ENCODE peak calls at places on chromosomes 4 and X, in ten cellular contexts. One of them, this sample, is unnamed.

GRCh38 chrX:151226941-151227340 is 50.6 kb downstream of the GPR50 start:
- DNase-seq in CD8-positive, alpha-beta T cell: no peak
- DNase-seq in coronary artery: no peak
- DNase-seq in lung: no peak
- DNase-seq in esophagus muscularis mucosa: no peak
- DNase-seq in SK-N-SH: no peak
- DNase-seq in spleen: no peak
- DNase-seq in uterus: no peak
- DNase-seq in esophagus squamous epithelium: no peak
- DNase-seq in prostate gland: no peak
- DNase-seq in this sample: no peak

GRCh38 chrX:30779453-30780030 is 109.5 kb downstream of the TAB3 start:
- DNase-seq in esophagus muscularis mucosa: no peak
- DNase-seq in CD8-positive, alpha-beta T cell: no peak
- DNase-seq in lung: no peak
- DNase-seq in spleen: no peak
- DNase-seq in uterus: no peak
- DNase-seq in coronary artery: no peak
- DNase-seq in SK-N-SH: no peak
- DNase-seq in esophagus squamous epithelium: no peak
- DNase-seq in prostate gland: no peak
- DNase-seq in this sample: no peak

GRCh38 chr4:20368926-20369325 is 117.2 kb downstream of the SLIT2 start:
- DNase-seq in spleen: no peak
- DNase-seq in SK-N-SH: no peak
- DNase-seq in prostate gland: no peak
- DNase-seq in esophagus squamous epithelium: no peak
- DNase-seq in uterus: no peak
- DNase-seq in lung: no peak
- DNase-seq in coronary artery: no peak
- DNase-seq in CD8-positive, alpha-beta T cell: no peak
- DNase-seq in esophagus muscularis mucosa: no peak
- DNase-seq in this sample: no peak

GRCh38 chrX:19760841-19761512 is 126.4 kb downstream of the SH3KBP1 start:
- DNase-seq in prostate gland: no peak
- DNase-seq in coronary artery: no peak
- DNase-seq in uterus: no peak
- DNase-seq in esophagus muscularis mucosa: no peak
- DNase-seq in esophagus squamous epithelium: no peak
- DNase-seq in SK-N-SH: no peak
- DNase-seq in CD8-positive, alpha-beta T cell: no peak
- DNase-seq in lung: no peak
- DNase-seq in spleen: no peak
- DNase-seq in this sample: no peak

GRCh38 chr4:152660526-152660925 is 19.3 kb downstream of the TMEM154 start:
- DNase-seq in esophagus muscularis mucosa: no peak
- DNase-seq in uterus: no peak
- DNase-seq in SK-N-SH: no peak
- DNase-seq in CD8-positive, alpha-beta T cell: no peak
- DNase-seq in lung: no peak
- DNase-seq in prostate gland: no peak
- DNase-seq in spleen: no peak
- DNase-seq in coronary artery: no peak
- DNase-seq in esophagus squamous epithelium: no peak
- DNase-seq in this sample: no peak

GRCh38 chr4:180058731-180059215 is 2184.4 kb upstream of the TENM3 start:
- DNase-seq in uterus: no peak
- DNase-seq in esophagus muscularis mucosa: no peak
- DNase-seq in CD8-positive, alpha-beta T cell: no peak
- DNase-seq in esophagus squamous epithelium: no peak
- DNase-seq in coronary artery: no peak
- DNase-seq in spleen: peak
- DNase-seq in lung: peak
- DNase-seq in SK-N-SH: peak
- DNase-seq in prostate gland: peak
- DNase-seq in this sample: peak

GRCh38 chr4:116073051-116073450 is 959.6 kb upstream of the NDST4 start:
- DNase-seq in esophagus squamous epithelium: no peak
- DNase-seq in CD8-positive, alpha-beta T cell: no peak
- DNase-seq in coronary artery: no peak
- DNase-seq in uterus: no peak
- DNase-seq in prostate gland: no peak
- DNase-seq in lung: no peak
- DNase-seq in SK-N-SH: no peak
- DNase-seq in spleen: no peak
- DNase-seq in esophagus muscularis mucosa: no peak
- DNase-seq in this sample: no peak

GRCh38 chrX:118420462-118420861 is 74.6 kb downstream of the WDR44 start:
- DNase-seq in esophagus muscularis mucosa: no peak
- DNase-seq in CD8-positive, alpha-beta T cell: no peak
- DNase-seq in SK-N-SH: no peak
- DNase-seq in coronary artery: no peak
- DNase-seq in prostate gland: peak
- DNase-seq in spleen: no peak
- DNase-seq in esophagus squamous epithelium: no peak
- DNase-seq in lung: no peak
- DNase-seq in uterus: no peak
- DNase-seq in this sample: peak

GRCh38 chr4:94533405-94534223 is 81.9 kb downstream of the PDLIM5 start:
- DNase-seq in lung: no peak
- DNase-seq in spleen: no peak
- DNase-seq in esophagus muscularis mucosa: no peak
- DNase-seq in esophagus squamous epithelium: no peak
- DNase-seq in prostate gland: no peak
- DNase-seq in coronary artery: no peak
- DNase-seq in SK-N-SH: no peak
- DNase-seq in uterus: no peak
- DNase-seq in CD8-positive, alpha-beta T cell: no peak
- DNase-seq in this sample: no peak

GRCh38 chr4:94532016-94532789 is 80.5 kb downstream of the PDLIM5 start:
- DNase-seq in lung: no peak
- DNase-seq in spleen: no peak
- DNase-seq in esophagus muscularis mucosa: no peak
- DNase-seq in SK-N-SH: no peak
- DNase-seq in prostate gland: no peak
- DNase-seq in coronary artery: no peak
- DNase-seq in CD8-positive, alpha-beta T cell: no peak
- DNase-seq in esophagus squamous epithelium: no peak
- DNase-seq in uterus: no peak
- DNase-seq in this sample: peak

GRCh38 chr4:94536649-94537464 is 85.1 kb downstream of the PDLIM5 start:
- DNase-seq in esophagus squamous epithelium: no peak
- DNase-seq in CD8-positive, alpha-beta T cell: no peak
- DNase-seq in spleen: no peak
- DNase-seq in uterus: no peak
- DNase-seq in lung: no peak
- DNase-seq in coronary artery: no peak
- DNase-seq in SK-N-SH: no peak
- DNase-seq in esophagus muscularis mucosa: no peak
- DNase-seq in prostate gland: no peak
- DNase-seq in this sample: no peak

GRCh38 chr4:94536049-94536448 is 84.3 kb downstream of the PDLIM5 start:
- DNase-seq in coronary artery: no peak
- DNase-seq in uterus: no peak
- DNase-seq in SK-N-SH: no peak
- DNase-seq in CD8-positive, alpha-beta T cell: no peak
- DNase-seq in spleen: no peak
- DNase-seq in esophagus muscularis mucosa: no peak
- DNase-seq in prostate gland: no peak
- DNase-seq in esophagus squamous epithelium: no peak
- DNase-seq in lung: no peak
- DNase-seq in this sample: no peak

DNA sequence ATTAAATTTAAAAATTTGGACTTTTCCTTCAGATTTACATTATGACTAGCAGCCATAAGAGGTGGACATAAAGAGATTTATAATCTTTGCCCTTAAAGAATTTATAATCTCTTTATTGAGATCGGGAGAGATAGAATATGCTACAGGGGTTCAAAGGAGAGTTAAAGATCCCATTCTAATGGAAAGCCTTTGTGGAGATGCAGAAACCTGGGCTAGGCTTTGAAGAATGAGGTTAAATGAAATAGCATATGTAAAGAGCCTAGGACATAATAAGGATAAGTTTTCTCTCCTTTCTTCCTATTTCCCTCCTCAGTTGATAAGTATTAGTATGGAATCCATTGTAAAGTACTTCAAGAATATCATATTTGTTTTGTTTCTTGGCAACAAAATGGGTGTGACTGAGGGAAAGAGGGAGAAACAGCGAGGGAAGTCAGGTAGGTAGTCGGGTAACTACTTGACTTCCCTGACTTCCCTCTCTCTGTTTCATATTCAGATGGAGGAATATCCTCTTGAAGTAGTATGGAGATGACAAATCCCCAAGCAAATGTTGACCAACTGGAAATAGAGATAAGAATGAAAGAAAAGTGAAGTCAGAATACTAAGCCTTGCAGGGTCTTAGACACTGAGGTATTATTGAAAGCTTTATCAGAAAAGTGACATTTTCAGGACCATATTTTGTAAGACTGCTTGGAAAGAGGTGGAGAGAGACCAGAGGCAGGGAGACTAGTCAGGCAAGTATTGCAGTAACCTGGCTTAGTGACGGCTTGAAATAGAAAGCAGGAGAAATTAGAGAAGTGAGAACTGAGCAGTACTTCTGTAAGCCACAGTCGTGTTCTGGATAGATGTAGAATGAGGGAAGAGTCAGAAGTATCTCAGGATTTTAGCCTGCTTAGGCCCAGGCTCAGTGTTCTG is 82.9 kb downstream of the PDLIM5 start:
- DNase-seq in spleen: no peak
- DNase-seq in lung: no peak
- DNase-seq in CD8-positive, alpha-beta T cell: no peak
- DNase-seq in esophagus muscularis mucosa: no peak
- DNase-seq in esophagus squamous epithelium: no peak
- DNase-seq in coronary artery: no peak
- DNase-seq in prostate gland: no peak
- DNase-seq in uterus: no peak
- DNase-seq in SK-N-SH: no peak
- DNase-seq in this sample: no peak
- H3K4me3 ChIP-seq in spleen: no peak
- H3K4me3 ChIP-seq in lung: no peak
- H3K4me3 ChIP-seq in CD8-positive, alpha-beta T cell: no peak
- H3K4me3 ChIP-seq in esophagus muscularis mucosa: no peak
- H3K4me3 ChIP-seq in esophagus squamous epithelium: no peak
- H3K4me3 ChIP-seq in coronary artery: peak
- H3K4me3 ChIP-seq in prostate gland: no peak
- H3K4me3 ChIP-seq in uterus: no peak
- H3K4me3 ChIP-seq in SK-N-SH: no peak
- H3K4me3 ChIP-seq in this sample: no peak

GRCh38 chr4:25861422-25861926 is 1.3 kb downstream of the SEL1L3 start:
- DNase-seq in CD8-positive, alpha-beta T cell: no peak
- DNase-seq in esophagus squamous epithelium: no peak
- DNase-seq in prostate gland: no peak
- DNase-seq in uterus: no peak
- DNase-seq in coronary artery: no peak
- DNase-seq in spleen: no peak
- DNase-seq in SK-N-SH: no peak
- DNase-seq in lung: no peak
- DNase-seq in esophagus muscularis mucosa: no peak
- DNase-seq in this sample: no peak
- H3K27ac ChIP-seq in CD8-positive, alpha-beta T cell: peak
- H3K27ac ChIP-seq in esophagus squamous epithelium: peak
- H3K27ac ChIP-seq in prostate gland: peak
- H3K27ac ChIP-seq in uterus: no peak
- H3K27ac ChIP-seq in coronary artery: no peak
- H3K27ac ChIP-seq in spleen: peak
- H3K27ac ChIP-seq in SK-N-SH: no peak
- H3K27ac ChIP-seq in lung: peak
- H3K27ac ChIP-seq in esophagus muscularis mucosa: peak
- H3K27ac ChIP-seq in this sample: no peak

GRCh38 chrX:136588060-136588459 is 56.0 kb downstream of the VGLL1 start:
- DNase-seq in spleen: no peak
- DNase-seq in prostate gland: no peak
- DNase-seq in SK-N-SH: no peak
- DNase-seq in CD8-positive, alpha-beta T cell: no peak
- DNase-seq in lung: no peak
- DNase-seq in esophagus squamous epithelium: no peak
- DNase-seq in esophagus muscularis mucosa: no peak
- DNase-seq in uterus: no peak
- DNase-seq in coronary artery: no peak
- DNase-seq in this sample: no peak
- TF ChIP-seq CTCF in spleen: no peak
- TF ChIP-seq CTCF in prostate gland: no peak
- TF ChIP-seq CTCF in SK-N-SH: no peak
- TF ChIP-seq CTCF in CD8-positive, alpha-beta T cell: no peak
- TF ChIP-seq CTCF in lung: no peak
- TF ChIP-seq CTCF in esophagus squamous epithelium: no peak
- TF ChIP-seq CTCF in esophagus muscularis mucosa: no peak
- TF ChIP-seq CTCF in uterus: no peak
- TF ChIP-seq CTCF in coronary artery: no peak
- TF ChIP-seq CTCF in this sample: no peak

GRCh38 chr4:734075-734474 is 28.4 kb downstream of the PCGF3 start:
- DNase-seq in prostate gland: no peak
- DNase-seq in esophagus muscularis mucosa: no peak
- DNase-seq in spleen: no peak
- DNase-seq in uterus: no peak
- DNase-seq in SK-N-SH: no peak
- DNase-seq in CD8-positive, alpha-beta T cell: no peak
- DNase-seq in esophagus squamous epithelium: no peak
- DNase-seq in lung: no peak
- DNase-seq in coronary artery: no peak
- DNase-seq in this sample: no peak

GRCh38 chr4:733631-733980 is 28.0 kb downstream of the PCGF3 start:
- DNase-seq in prostate gland: no peak
- DNase-seq in esophagus squamous epithelium: no peak
- DNase-seq in esophagus muscularis mucosa: no peak
- DNase-seq in lung: no peak
- DNase-seq in SK-N-SH: no peak
- DNase-seq in CD8-positive, alpha-beta T cell: no peak
- DNase-seq in spleen: no peak
- DNase-seq in coronary artery: no peak
- DNase-seq in uterus: no peak
- DNase-seq in this sample: no peak

GRCh38 chr4:732911-733630 is 27.4 kb downstream of the PCGF3 start:
- DNase-seq in esophagus muscularis mucosa: no peak
- DNase-seq in coronary artery: no peak
- DNase-seq in lung: no peak
- DNase-seq in uterus: no peak
- DNase-seq in spleen: no peak
- DNase-seq in prostate gland: no peak
- DNase-seq in CD8-positive, alpha-beta T cell: no peak
- DNase-seq in esophagus squamous epithelium: no peak
- DNase-seq in SK-N-SH: no peak
- DNase-seq in this sample: no peak

GRCh38 chr4:730511-730910 is 24.9 kb downstream of the PCGF3 start:
- DNase-seq in CD8-positive, alpha-beta T cell: no peak
- DNase-seq in uterus: no peak
- DNase-seq in lung: no peak
- DNase-seq in coronary artery: no peak
- DNase-seq in SK-N-SH: no peak
- DNase-seq in prostate gland: no peak
- DNase-seq in spleen: no peak
- DNase-seq in esophagus muscularis mucosa: no peak
- DNase-seq in esophagus squamous epithelium: no peak
- DNase-seq in this sample: no peak

DNA sequence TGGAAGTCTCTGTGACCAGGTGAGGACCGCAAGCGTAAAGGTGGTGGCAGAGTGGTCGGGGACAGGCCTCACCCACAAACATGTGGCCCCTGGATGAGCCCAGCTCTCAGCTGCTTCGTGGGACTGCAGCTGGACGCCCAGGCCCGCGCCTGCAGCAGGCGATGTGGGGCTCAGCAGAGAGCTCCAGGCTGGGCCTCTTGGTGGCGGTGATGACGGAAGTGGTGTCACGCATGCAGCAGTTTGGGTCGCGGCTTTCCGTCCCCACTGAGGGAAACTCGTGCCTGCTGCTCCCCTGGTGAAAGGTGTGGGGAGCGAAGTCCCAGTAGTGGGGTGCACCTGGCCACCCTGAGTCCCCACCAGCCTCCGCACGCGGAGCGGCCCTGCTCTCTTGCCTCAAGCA is 26.8 kb downstream of the PCGF3 start:
- DNase-seq in esophagus muscularis mucosa: no peak
- DNase-seq in SK-N-SH: no peak
- DNase-seq in esophagus squamous epithelium: no peak
- DNase-seq in lung: no peak
- DNase-seq in prostate gland: no peak
- DNase-seq in spleen: no peak
- DNase-seq in CD8-positive, alpha-beta T cell: no peak
- DNase-seq in coronary artery: no peak
- DNase-seq in uterus: no peak
- DNase-seq in this sample: no peak
- H3K4me3 ChIP-seq in esophagus muscularis mucosa: no peak
- H3K4me3 ChIP-seq in SK-N-SH: no peak
- H3K4me3 ChIP-seq in esophagus squamous epithelium: no peak
- H3K4me3 ChIP-seq in lung: no peak
- H3K4me3 ChIP-seq in prostate gland: no peak
- H3K4me3 ChIP-seq in spleen: no peak
- H3K4me3 ChIP-seq in CD8-positive, alpha-beta T cell: no peak
- H3K4me3 ChIP-seq in coronary artery: no peak
- H3K4me3 ChIP-seq in uterus: no peak
- H3K4me3 ChIP-seq in this sample: no peak